ENCODE peak calls at places on chromosomes 12 and 14, in ten cellular contexts. One of them, this sample, is unnamed.

GRCh38 chr14:57071639-57072038 is 197.1 kb downstream of the EXOC5 start:
- DNase-seq in body of pancreas: no peak
- DNase-seq in CD8-positive, alpha-beta T cell: no peak
- DNase-seq in left ventricle myocardium inferior: no peak
- DNase-seq in GM12878: no peak
- DNase-seq in GM23338: no peak
- DNase-seq in upper lobe of left lung: no peak
- DNase-seq in tibial artery: no peak
- DNase-seq in mammary epithelial cell: no peak
- DNase-seq in lower lobe of right lung: no peak
- DNase-seq in this sample: no peak

GRCh38 chr12:71840226-71840847 is 778 bp downstream of the TBC1D15 start:
- DNase-seq in body of pancreas: no peak
- DNase-seq in CD8-positive, alpha-beta T cell: no peak
- DNase-seq in left ventricle myocardium inferior: no peak
- DNase-seq in GM12878: no peak
- DNase-seq in GM23338: peak; percentile 16
- DNase-seq in upper lobe of left lung: no peak
- DNase-seq in tibial artery: no peak
- DNase-seq in mammary epithelial cell: peak; percentile 86
- DNase-seq in lower lobe of right lung: no peak
- DNase-seq in this sample: peak; percentile 50

GRCh38 chr12:93819048-93819491 is 141.9 kb downstream of the CRADD start:
- DNase-seq in body of pancreas: peak; percentile 31
- DNase-seq in CD8-positive, alpha-beta T cell: no peak
- DNase-seq in left ventricle myocardium inferior: peak; percentile 55
- DNase-seq in GM12878: no peak
- DNase-seq in GM23338: no peak
- DNase-seq in upper lobe of left lung: no peak
- DNase-seq in tibial artery: peak; percentile 72
- DNase-seq in mammary epithelial cell: peak; percentile 54
- DNase-seq in lower lobe of right lung: no peak
- DNase-seq in this sample: no peak

GRCh38 chr14:53055003-53055402 is 98.1 kb downstream of the DDHD1 start:
- DNase-seq in body of pancreas: no peak
- DNase-seq in CD8-positive, alpha-beta T cell: no peak
- DNase-seq in left ventricle myocardium inferior: no peak
- DNase-seq in GM12878: peak; percentile 15
- DNase-seq in GM23338: peak; percentile 73
- DNase-seq in upper lobe of left lung: no peak
- DNase-seq in tibial artery: no peak
- DNase-seq in mammary epithelial cell: peak; percentile 40
- DNase-seq in lower lobe of right lung: no peak
- DNase-seq in this sample: peak; percentile 22

GRCh38 chr14:94461526-94462218 is 9.1 kb upstream of the SERPINA11 start:
- DNase-seq in body of pancreas: no peak
- DNase-seq in CD8-positive, alpha-beta T cell: no peak
- DNase-seq in left ventricle myocardium inferior: no peak
- DNase-seq in GM12878: no peak
- DNase-seq in GM23338: no peak
- DNase-seq in upper lobe of left lung: peak; percentile 46
- DNase-seq in tibial artery: no peak
- DNase-seq in mammary epithelial cell: no peak
- DNase-seq in lower lobe of right lung: no peak
- DNase-seq in this sample: no peak

GRCh38 chr12:65362231-65362630 is 83.7 kb downstream of the MSRB3 start:
- DNase-seq in body of pancreas: no peak
- DNase-seq in CD8-positive, alpha-beta T cell: no peak
- DNase-seq in left ventricle myocardium inferior: no peak
- DNase-seq in GM12878: no peak
- DNase-seq in GM23338: no peak
- DNase-seq in upper lobe of left lung: no peak
- DNase-seq in tibial artery: no peak
- DNase-seq in mammary epithelial cell: peak; percentile 7
- DNase-seq in lower lobe of right lung: no peak
- DNase-seq in this sample: no peak

GRCh38 chr12:20493924-20494323 is 125.6 kb downstream of the PDE3A start:
- DNase-seq in body of pancreas: no peak
- DNase-seq in CD8-positive, alpha-beta T cell: no peak
- DNase-seq in left ventricle myocardium inferior: no peak
- DNase-seq in GM12878: no peak
- DNase-seq in GM23338: no peak
- DNase-seq in upper lobe of left lung: no peak
- DNase-seq in tibial artery: no peak
- DNase-seq in mammary epithelial cell: no peak
- DNase-seq in lower lobe of right lung: no peak
- DNase-seq in this sample: no peak

GRCh38 chr12:57216931-57217871 is 607 bp downstream of the NXPH4 start:
- DNase-seq in body of pancreas: peak; percentile 32
- DNase-seq in CD8-positive, alpha-beta T cell: peak; percentile 53
- DNase-seq in left ventricle myocardium inferior: no peak
- DNase-seq in GM12878: no peak
- DNase-seq in GM23338: peak; percentile 53
- DNase-seq in upper lobe of left lung: peak; percentile 88
- DNase-seq in tibial artery: no peak
- DNase-seq in mammary epithelial cell: peak; percentile 9
- DNase-seq in lower lobe of right lung: no peak
- DNase-seq in this sample: no peak

GRCh38 chr14:58560208-58560607 is 77.6 kb upstream of the DACT1 start:
- DNase-seq in body of pancreas: no peak
- DNase-seq in CD8-positive, alpha-beta T cell: no peak
- DNase-seq in left ventricle myocardium inferior: no peak
- DNase-seq in GM12878: no peak
- DNase-seq in GM23338: no peak
- DNase-seq in upper lobe of left lung: no peak
- DNase-seq in tibial artery: no peak
- DNase-seq in mammary epithelial cell: peak; percentile 28
- DNase-seq in lower lobe of right lung: no peak
- DNase-seq in this sample: no peak

GRCh38 chr12:21666722-21667121 is 9.1 kb upstream of the LDHB start:
- DNase-seq in body of pancreas: no peak
- DNase-seq in CD8-positive, alpha-beta T cell: no peak
- DNase-seq in left ventricle myocardium inferior: no peak
- DNase-seq in GM12878: no peak
- DNase-seq in GM23338: no peak
- DNase-seq in upper lobe of left lung: no peak
- DNase-seq in tibial artery: no peak
- DNase-seq in mammary epithelial cell: no peak
- DNase-seq in lower lobe of right lung: no peak
- DNase-seq in this sample: no peak

GRCh38 chr12:105330938-105331804 is 680 bp downstream of the C12orf75 start:
- DNase-seq in body of pancreas: peak; percentile 39
- DNase-seq in CD8-positive, alpha-beta T cell: peak; percentile 54
- DNase-seq in left ventricle myocardium inferior: no peak
- DNase-seq in GM12878: no peak
- DNase-seq in GM23338: peak; percentile 36
- DNase-seq in upper lobe of left lung: peak; percentile 89
- DNase-seq in tibial artery: no peak
- DNase-seq in mammary epithelial cell: peak; percentile 27
- DNase-seq in lower lobe of right lung: no peak
- DNase-seq in this sample: peak; percentile 16

GRCh38 chr12:105334001-105334400 is 3.5 kb downstream of the C12orf75 start:
- DNase-seq in body of pancreas: no peak
- DNase-seq in CD8-positive, alpha-beta T cell: no peak
- DNase-seq in left ventricle myocardium inferior: no peak
- DNase-seq in GM12878: no peak
- DNase-seq in GM23338: no peak
- DNase-seq in upper lobe of left lung: no peak
- DNase-seq in tibial artery: no peak
- DNase-seq in mammary epithelial cell: no peak
- DNase-seq in lower lobe of right lung: no peak
- DNase-seq in this sample: peak; percentile 79

GRCh38 chr12:105331805-105332251 is 1.3 kb downstream of the C12orf75 start:
- DNase-seq in body of pancreas: no peak
- DNase-seq in CD8-positive, alpha-beta T cell: peak; percentile 24
- DNase-seq in left ventricle myocardium inferior: no peak
- DNase-seq in GM12878: no peak
- DNase-seq in GM23338: peak; percentile 68
- DNase-seq in upper lobe of left lung: no peak
- DNase-seq in tibial artery: no peak
- DNase-seq in mammary epithelial cell: no peak
- DNase-seq in lower lobe of right lung: no peak
- DNase-seq in this sample: peak; percentile 12

GRCh38 chr12:105334568-105334967 is 4.1 kb downstream of the C12orf75 start:
- DNase-seq in body of pancreas: no peak
- DNase-seq in CD8-positive, alpha-beta T cell: no peak
- DNase-seq in left ventricle myocardium inferior: no peak
- DNase-seq in GM12878: no peak
- DNase-seq in GM23338: no peak
- DNase-seq in upper lobe of left lung: no peak
- DNase-seq in tibial artery: no peak
- DNase-seq in mammary epithelial cell: peak; percentile 70
- DNase-seq in lower lobe of right lung: no peak
- DNase-seq in this sample: peak; percentile 68

GRCh38 chr12:105332925-105333324 is 2.4 kb downstream of the C12orf75 start:
- DNase-seq in body of pancreas: no peak
- DNase-seq in CD8-positive, alpha-beta T cell: no peak
- DNase-seq in left ventricle myocardium inferior: no peak
- DNase-seq in GM12878: no peak
- DNase-seq in GM23338: no peak
- DNase-seq in upper lobe of left lung: no peak
- DNase-seq in tibial artery: no peak
- DNase-seq in mammary epithelial cell: no peak
- DNase-seq in lower lobe of right lung: no peak
- DNase-seq in this sample: no peak
- H3K4me3 ChIP-seq in body of pancreas: no peak overlapping the region
- H3K4me3 ChIP-seq in CD8-positive, alpha-beta T cell: no peak overlapping the region
- H3K4me3 ChIP-seq in left ventricle myocardium inferior: no peak overlapping the region
- H3K4me3 ChIP-seq in GM12878: peak overlapping the region; percentile 38
- H3K4me3 ChIP-seq in GM23338: no peak overlapping the region
- H3K4me3 ChIP-seq in upper lobe of left lung: no peak overlapping the region
- H3K4me3 ChIP-seq in tibial artery: peak overlapping the region; percentile 9
- H3K4me3 ChIP-seq in mammary epithelial cell: no peak overlapping the region
- H3K4me3 ChIP-seq in lower lobe of right lung: no peak overlapping the region
- H3K4me3 ChIP-seq in this sample: no peak overlapping the region

DNA sequence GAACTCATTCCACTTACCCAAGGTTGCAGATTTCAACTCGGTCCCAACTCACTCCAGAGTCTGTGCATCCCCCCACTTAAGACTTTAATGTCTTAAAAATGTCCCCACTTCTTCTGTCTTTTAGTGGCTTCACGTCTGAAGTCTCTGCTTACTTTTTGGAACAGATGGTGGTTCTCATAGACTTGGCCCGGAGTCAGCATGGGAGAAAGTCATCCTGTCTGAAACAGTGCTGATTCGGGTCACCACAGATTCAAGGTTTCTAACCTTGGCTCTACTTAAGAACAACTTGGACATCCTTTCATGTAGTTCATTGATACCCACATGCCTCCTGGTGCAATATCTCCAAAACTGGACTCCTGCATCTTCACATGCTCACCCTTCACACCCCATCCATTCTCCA is 26.0 kb downstream of the CHST11 start:
- DNase-seq in body of pancreas: peak; percentile 66
- DNase-seq in CD8-positive, alpha-beta T cell: no peak
- DNase-seq in left ventricle myocardium inferior: no peak
- DNase-seq in GM12878: no peak
- DNase-seq in GM23338: no peak
- DNase-seq in upper lobe of left lung: no peak
- DNase-seq in tibial artery: no peak
- DNase-seq in mammary epithelial cell: no peak
- DNase-seq in lower lobe of right lung: no peak
- DNase-seq in this sample: no peak
- TF ChIP-seq CTCF in body of pancreas: no peak
- TF ChIP-seq CTCF in CD8-positive, alpha-beta T cell: no peak
- TF ChIP-seq CTCF in left ventricle myocardium inferior: no peak
- TF ChIP-seq CTCF in GM12878: no peak
- TF ChIP-seq CTCF in GM23338: no peak
- TF ChIP-seq CTCF in upper lobe of left lung: no peak
- TF ChIP-seq CTCF in tibial artery: no peak
- TF ChIP-seq CTCF in mammary epithelial cell: no peak
- TF ChIP-seq CTCF in lower lobe of right lung: no peak
- TF ChIP-seq CTCF in this sample: no peak

DNA sequence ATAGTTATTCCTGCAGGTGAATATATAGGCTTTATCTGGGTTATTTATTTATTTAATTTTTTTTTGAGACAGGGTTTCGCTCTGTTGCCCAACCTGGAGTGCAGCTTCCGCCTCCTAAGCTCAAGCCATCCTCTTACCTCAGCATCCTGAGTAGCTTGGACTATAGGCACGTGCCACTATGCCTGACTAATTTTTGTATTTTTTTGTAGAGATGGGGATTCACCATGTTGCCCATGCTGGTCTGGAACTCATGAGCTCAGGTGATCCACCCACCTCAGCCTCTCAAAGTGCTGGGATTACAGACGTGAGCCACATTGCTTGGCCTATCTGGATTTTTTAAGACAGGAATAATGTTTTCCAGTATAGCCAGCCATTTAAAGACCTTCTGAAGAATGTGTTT is 2.0 kb downstream of the RAN start:
- DNase-seq in body of pancreas: no peak
- DNase-seq in CD8-positive, alpha-beta T cell: no peak
- DNase-seq in left ventricle myocardium inferior: no peak
- DNase-seq in GM12878: no peak
- DNase-seq in GM23338: no peak
- DNase-seq in upper lobe of left lung: no peak
- DNase-seq in tibial artery: no peak
- DNase-seq in mammary epithelial cell: no peak
- DNase-seq in lower lobe of right lung: no peak
- DNase-seq in this sample: no peak
- H3K36me3 ChIP-seq in body of pancreas: peaks cover 12% of the 10 kb centered on the region
- H3K36me3 ChIP-seq in CD8-positive, alpha-beta T cell: peaks cover 21% of the 10 kb centered on the region
- H3K36me3 ChIP-seq in left ventricle myocardium inferior: peaks cover 42% of the 10 kb centered on the region
- H3K36me3 ChIP-seq in GM12878: peaks cover 6% of the 10 kb centered on the region
- H3K36me3 ChIP-seq in GM23338: peaks cover 47% of the 10 kb centered on the region
- H3K36me3 ChIP-seq in upper lobe of left lung: peaks cover 25% of the 10 kb centered on the region
- H3K36me3 ChIP-seq in tibial artery: peaks cover 34% of the 10 kb centered on the region
- H3K36me3 ChIP-seq in mammary epithelial cell: peaks cover 44% of the 10 kb centered on the region
- H3K36me3 ChIP-seq in lower lobe of right lung: peaks cover 46% of the 10 kb centered on the region
- H3K36me3 ChIP-seq in this sample: peaks cover 46% of the 10 kb centered on the region

GRCh38 chr14:50040401-50040775 is 76.0 kb downstream of the VCPKMT start:
- DNase-seq in body of pancreas: no peak
- DNase-seq in CD8-positive, alpha-beta T cell: peak; percentile 41
- DNase-seq in left ventricle myocardium inferior: no peak
- DNase-seq in GM12878: no peak
- DNase-seq in GM23338: no peak
- DNase-seq in upper lobe of left lung: no peak
- DNase-seq in tibial artery: no peak
- DNase-seq in mammary epithelial cell: peak; percentile 85
- DNase-seq in lower lobe of right lung: no peak
- DNase-seq in this sample: peak; percentile 48
- H3K4me3 ChIP-seq in body of pancreas: no peak overlapping the region
- H3K4me3 ChIP-seq in CD8-positive, alpha-beta T cell: peak overlapping the region; percentile 16
- H3K4me3 ChIP-seq in left ventricle myocardium inferior: no peak overlapping the region
- H3K4me3 ChIP-seq in GM12878: no peak overlapping the region
- H3K4me3 ChIP-seq in GM23338: no peak overlapping the region
- H3K4me3 ChIP-seq in upper lobe of left lung: no peak overlapping the region
- H3K4me3 ChIP-seq in tibial artery: no peak overlapping the region
- H3K4me3 ChIP-seq in mammary epithelial cell: no peak overlapping the region
- H3K4me3 ChIP-seq in lower lobe of right lung: no peak overlapping the region
- H3K4me3 ChIP-seq in this sample: no peak overlapping the region

This sample was measured in brain microvascular endothelial cell.